ENCODE peak calls at places on chromosomes 12 and 14, in ten cellular contexts. One of them, this sample, is unnamed.

GRCh38 chr14:74945261-74945851 is 10.0 kb downstream of the PGF start:
- DNase-seq in stimulated activated CD8-positive, alpha-beta memory T cell treated with anti-CD3 and anti-CD28 coated beads, Interleukin-4, amount 100 ng/mL, for 24 hours: no peak
- DNase-seq in activated CD8-positive, alpha-beta memory T cell treated with anti-CD3 and anti-CD28 coated beads for 4 hours: no peak
- DNase-seq in activated CD4-positive, alpha-beta T cell treated with anti-CD3 and anti-CD28 coated beads for 48 hours: peak; percentile 56
- DNase-seq in NCI-H1092 treated with DMSO at 0.1 percent for 48 hours: no peak
- DNase-seq in progenitor cell of endocrine pancreas: peak; percentile 39
- DNase-seq in GM23248: peak; percentile 46
- DNase-seq in fibroblast of pulmonary artery: no peak
- DNase-seq in C1 segment of cervical spinal cord: no peak
- DNase-seq in T-cell: no peak
- DNase-seq in this sample: peak; percentile 3

GRCh38 chr12:1832801-1833595 is 12.6 kb downstream of the LRTM2 start:
- DNase-seq in stimulated activated CD8-positive, alpha-beta memory T cell treated with anti-CD3 and anti-CD28 coated beads, Interleukin-4, amount 100 ng/mL, for 24 hours: no peak
- DNase-seq in activated CD8-positive, alpha-beta memory T cell treated with anti-CD3 and anti-CD28 coated beads for 4 hours: no peak
- DNase-seq in activated CD4-positive, alpha-beta T cell treated with anti-CD3 and anti-CD28 coated beads for 48 hours: no peak
- DNase-seq in NCI-H1092 treated with DMSO at 0.1 percent for 48 hours: no peak
- DNase-seq in progenitor cell of endocrine pancreas: no peak
- DNase-seq in GM23248: no peak
- DNase-seq in fibroblast of pulmonary artery: no peak
- DNase-seq in C1 segment of cervical spinal cord: no peak
- DNase-seq in T-cell: no peak
- DNase-seq in this sample: no peak

GRCh38 chr14:59314019-59314608 is 125.6 kb downstream of the DAAM1 start:
- DNase-seq in stimulated activated CD8-positive, alpha-beta memory T cell treated with anti-CD3 and anti-CD28 coated beads, Interleukin-4, amount 100 ng/mL, for 24 hours: no peak
- DNase-seq in activated CD8-positive, alpha-beta memory T cell treated with anti-CD3 and anti-CD28 coated beads for 4 hours: no peak
- DNase-seq in activated CD4-positive, alpha-beta T cell treated with anti-CD3 and anti-CD28 coated beads for 48 hours: no peak
- DNase-seq in NCI-H1092 treated with DMSO at 0.1 percent for 48 hours: no peak
- DNase-seq in progenitor cell of endocrine pancreas: no peak
- DNase-seq in GM23248: no peak
- DNase-seq in fibroblast of pulmonary artery: no peak
- DNase-seq in C1 segment of cervical spinal cord: no peak
- DNase-seq in T-cell: no peak
- DNase-seq in this sample: no peak

GRCh38 chr14:75418779-75419768 is 8.7 kb upstream of the JDP2 start:
- DNase-seq in stimulated activated CD8-positive, alpha-beta memory T cell treated with anti-CD3 and anti-CD28 coated beads, Interleukin-4, amount 100 ng/mL, for 24 hours: peak; percentile 37
- DNase-seq in activated CD8-positive, alpha-beta memory T cell treated with anti-CD3 and anti-CD28 coated beads for 4 hours: no peak
- DNase-seq in activated CD4-positive, alpha-beta T cell treated with anti-CD3 and anti-CD28 coated beads for 48 hours: peak; percentile 78
- DNase-seq in NCI-H1092 treated with DMSO at 0.1 percent for 48 hours: no peak
- DNase-seq in progenitor cell of endocrine pancreas: no peak
- DNase-seq in GM23248: no peak
- DNase-seq in fibroblast of pulmonary artery: no peak
- DNase-seq in C1 segment of cervical spinal cord: no peak
- DNase-seq in T-cell: peak; percentile 5
- DNase-seq in this sample: peak; percentile 18

GRCh38 chr12:40034156-40034555 is 71.7 kb downstream of the SLC2A13 start:
- DNase-seq in stimulated activated CD8-positive, alpha-beta memory T cell treated with anti-CD3 and anti-CD28 coated beads, Interleukin-4, amount 100 ng/mL, for 24 hours: no peak
- DNase-seq in activated CD8-positive, alpha-beta memory T cell treated with anti-CD3 and anti-CD28 coated beads for 4 hours: no peak
- DNase-seq in activated CD4-positive, alpha-beta T cell treated with anti-CD3 and anti-CD28 coated beads for 48 hours: no peak
- DNase-seq in NCI-H1092 treated with DMSO at 0.1 percent for 48 hours: no peak
- DNase-seq in progenitor cell of endocrine pancreas: no peak
- DNase-seq in GM23248: no peak
- DNase-seq in fibroblast of pulmonary artery: no peak
- DNase-seq in C1 segment of cervical spinal cord: no peak
- DNase-seq in T-cell: no peak
- DNase-seq in this sample: no peak

GRCh38 chr14:76937181-76938091 is 91.1 kb downstream of the IRF2BPL start:
- DNase-seq in stimulated activated CD8-positive, alpha-beta memory T cell treated with anti-CD3 and anti-CD28 coated beads, Interleukin-4, amount 100 ng/mL, for 24 hours: no peak
- DNase-seq in activated CD8-positive, alpha-beta memory T cell treated with anti-CD3 and anti-CD28 coated beads for 4 hours: no peak
- DNase-seq in activated CD4-positive, alpha-beta T cell treated with anti-CD3 and anti-CD28 coated beads for 48 hours: no peak
- DNase-seq in NCI-H1092 treated with DMSO at 0.1 percent for 48 hours: peak; percentile 76
- DNase-seq in progenitor cell of endocrine pancreas: no peak
- DNase-seq in GM23248: peak; percentile 96
- DNase-seq in fibroblast of pulmonary artery: peak; percentile 82
- DNase-seq in C1 segment of cervical spinal cord: no peak
- DNase-seq in T-cell: no peak
- DNase-seq in this sample: peak; percentile 73

GRCh38 chr12:38921025-38921677 is 15.8 kb upstream of the CPNE8 start:
- DNase-seq in stimulated activated CD8-positive, alpha-beta memory T cell treated with anti-CD3 and anti-CD28 coated beads, Interleukin-4, amount 100 ng/mL, for 24 hours: no peak
- DNase-seq in activated CD8-positive, alpha-beta memory T cell treated with anti-CD3 and anti-CD28 coated beads for 4 hours: no peak
- DNase-seq in activated CD4-positive, alpha-beta T cell treated with anti-CD3 and anti-CD28 coated beads for 48 hours: peak; percentile 52
- DNase-seq in NCI-H1092 treated with DMSO at 0.1 percent for 48 hours: peak; percentile 20
- DNase-seq in progenitor cell of endocrine pancreas: peak; percentile 16
- DNase-seq in GM23248: peak; percentile 70
- DNase-seq in fibroblast of pulmonary artery: peak; percentile 72
- DNase-seq in C1 segment of cervical spinal cord: no peak
- DNase-seq in T-cell: no peak
- DNase-seq in this sample: peak; percentile 60

GRCh38 chr14:36502558-36503508 is 17.2 kb downstream of the NKX2-1 start:
- DNase-seq in stimulated activated CD8-positive, alpha-beta memory T cell treated with anti-CD3 and anti-CD28 coated beads, Interleukin-4, amount 100 ng/mL, for 24 hours: no peak
- DNase-seq in activated CD8-positive, alpha-beta memory T cell treated with anti-CD3 and anti-CD28 coated beads for 4 hours: no peak
- DNase-seq in activated CD4-positive, alpha-beta T cell treated with anti-CD3 and anti-CD28 coated beads for 48 hours: no peak
- DNase-seq in NCI-H1092 treated with DMSO at 0.1 percent for 48 hours: peak; percentile 99
- DNase-seq in progenitor cell of endocrine pancreas: no peak
- DNase-seq in GM23248: no peak
- DNase-seq in fibroblast of pulmonary artery: no peak
- DNase-seq in C1 segment of cervical spinal cord: no peak
- DNase-seq in T-cell: no peak
- DNase-seq in this sample: peak; percentile 97

GRCh38 chr12:126780343-126780742 is 1486.6 kb upstream of the TMEM132C start:
- DNase-seq in stimulated activated CD8-positive, alpha-beta memory T cell treated with anti-CD3 and anti-CD28 coated beads, Interleukin-4, amount 100 ng/mL, for 24 hours: no peak
- DNase-seq in activated CD8-positive, alpha-beta memory T cell treated with anti-CD3 and anti-CD28 coated beads for 4 hours: no peak
- DNase-seq in activated CD4-positive, alpha-beta T cell treated with anti-CD3 and anti-CD28 coated beads for 48 hours: peak; percentile 3
- DNase-seq in NCI-H1092 treated with DMSO at 0.1 percent for 48 hours: no peak
- DNase-seq in progenitor cell of endocrine pancreas: no peak
- DNase-seq in GM23248: no peak
- DNase-seq in fibroblast of pulmonary artery: no peak
- DNase-seq in C1 segment of cervical spinal cord: no peak
- DNase-seq in T-cell: no peak
- DNase-seq in this sample: no peak

GRCh38 chr12:55700255-55701018 is 7.3 kb downstream of the ITGA7 start:
- DNase-seq in stimulated activated CD8-positive, alpha-beta memory T cell treated with anti-CD3 and anti-CD28 coated beads, Interleukin-4, amount 100 ng/mL, for 24 hours: no peak
- DNase-seq in activated CD8-positive, alpha-beta memory T cell treated with anti-CD3 and anti-CD28 coated beads for 4 hours: no peak
- DNase-seq in activated CD4-positive, alpha-beta T cell treated with anti-CD3 and anti-CD28 coated beads for 48 hours: no peak
- DNase-seq in NCI-H1092 treated with DMSO at 0.1 percent for 48 hours: no peak
- DNase-seq in progenitor cell of endocrine pancreas: no peak
- DNase-seq in GM23248: peak; percentile 39
- DNase-seq in fibroblast of pulmonary artery: no peak
- DNase-seq in C1 segment of cervical spinal cord: no peak
- DNase-seq in T-cell: no peak
- DNase-seq in this sample: no peak

GRCh38 chr14:72892879-72893635 is 844 bp downstream of the DPF3 start:
- DNase-seq in stimulated activated CD8-positive, alpha-beta memory T cell treated with anti-CD3 and anti-CD28 coated beads, Interleukin-4, amount 100 ng/mL, for 24 hours: no peak
- DNase-seq in activated CD8-positive, alpha-beta memory T cell treated with anti-CD3 and anti-CD28 coated beads for 4 hours: no peak
- DNase-seq in activated CD4-positive, alpha-beta T cell treated with anti-CD3 and anti-CD28 coated beads for 48 hours: peak; percentile 28
- DNase-seq in NCI-H1092 treated with DMSO at 0.1 percent for 48 hours: peak; percentile 16
- DNase-seq in progenitor cell of endocrine pancreas: peak; percentile 19
- DNase-seq in GM23248: peak; percentile 67
- DNase-seq in fibroblast of pulmonary artery: no peak
- DNase-seq in C1 segment of cervical spinal cord: peak; percentile 45
- DNase-seq in T-cell: peak; percentile 6
- DNase-seq in this sample: no peak

GRCh38 chr14:53432378-53432802 is 279.3 kb upstream of the DDHD1 start:
- DNase-seq in stimulated activated CD8-positive, alpha-beta memory T cell treated with anti-CD3 and anti-CD28 coated beads, Interleukin-4, amount 100 ng/mL, for 24 hours: no peak
- DNase-seq in activated CD8-positive, alpha-beta memory T cell treated with anti-CD3 and anti-CD28 coated beads for 4 hours: no peak
- DNase-seq in activated CD4-positive, alpha-beta T cell treated with anti-CD3 and anti-CD28 coated beads for 48 hours: peak; percentile 10
- DNase-seq in NCI-H1092 treated with DMSO at 0.1 percent for 48 hours: peak; percentile 39
- DNase-seq in progenitor cell of endocrine pancreas: no peak
- DNase-seq in GM23248: peak; percentile 58
- DNase-seq in fibroblast of pulmonary artery: peak; percentile 55
- DNase-seq in C1 segment of cervical spinal cord: no peak
- DNase-seq in T-cell: no peak
- DNase-seq in this sample: peak; percentile 58

GRCh38 chr12:34186492-34186891 is 164.2 kb downstream of the ALG10 start:
- DNase-seq in stimulated activated CD8-positive, alpha-beta memory T cell treated with anti-CD3 and anti-CD28 coated beads, Interleukin-4, amount 100 ng/mL, for 24 hours: no peak
- DNase-seq in activated CD8-positive, alpha-beta memory T cell treated with anti-CD3 and anti-CD28 coated beads for 4 hours: no peak
- DNase-seq in activated CD4-positive, alpha-beta T cell treated with anti-CD3 and anti-CD28 coated beads for 48 hours: no peak
- DNase-seq in NCI-H1092 treated with DMSO at 0.1 percent for 48 hours: no peak
- DNase-seq in progenitor cell of endocrine pancreas: no peak
- DNase-seq in GM23248: no peak
- DNase-seq in fibroblast of pulmonary artery: no peak
- DNase-seq in C1 segment of cervical spinal cord: no peak
- DNase-seq in T-cell: no peak
- DNase-seq in this sample: no peak

GRCh38 chr14:104433401-104434213 is 146.0 kb upstream of the C14orf180 start:
- DNase-seq in stimulated activated CD8-positive, alpha-beta memory T cell treated with anti-CD3 and anti-CD28 coated beads, Interleukin-4, amount 100 ng/mL, for 24 hours: no peak
- DNase-seq in activated CD8-positive, alpha-beta memory T cell treated with anti-CD3 and anti-CD28 coated beads for 4 hours: no peak
- DNase-seq in activated CD4-positive, alpha-beta T cell treated with anti-CD3 and anti-CD28 coated beads for 48 hours: no peak
- DNase-seq in NCI-H1092 treated with DMSO at 0.1 percent for 48 hours: no peak
- DNase-seq in progenitor cell of endocrine pancreas: no peak
- DNase-seq in GM23248: no peak
- DNase-seq in fibroblast of pulmonary artery: no peak
- DNase-seq in C1 segment of cervical spinal cord: no peak
- DNase-seq in T-cell: no peak
- DNase-seq in this sample: no peak

This sample was measured in NCI-H1105 treated with DMSO at 0.1 percent for 48 hours.